ENCODE peak calls at places on chromosomes 12 and 14, in nine cellular contexts. One of them, this sample, is unnamed.

GRCh38 chr14:51846631-51847488 is 13.6 kb upstream of the GNG2 start:
- DNase-seq in GM12878: peak
- DNase-seq in A549: no peak
- DNase-seq in upper lobe of right lung: peak
- DNase-seq in bronchial epithelial cell: no peak
- DNase-seq in heart left ventricle: peak
- DNase-seq in colonic mucosa: peak
- DNase-seq in K562: no peak
- DNase-seq in heart right ventricle: peak
- DNase-seq in this sample: no peak

GRCh38 chr14:75542585-75543091 is 20.4 kb downstream of the BATF start:
- DNase-seq in GM12878: no peak
- DNase-seq in A549: no peak
- DNase-seq in upper lobe of right lung: peak
- DNase-seq in bronchial epithelial cell: peak
- DNase-seq in heart left ventricle: peak
- DNase-seq in colonic mucosa: peak
- DNase-seq in K562: peak
- DNase-seq in heart right ventricle: peak
- DNase-seq in this sample: no peak

GRCh38 chr14:79842270-79842669 is 369.0 kb downstream of the DIO2 start:
- DNase-seq in GM12878: no peak
- DNase-seq in A549: peak
- DNase-seq in upper lobe of right lung: no peak
- DNase-seq in bronchial epithelial cell: peak
- DNase-seq in heart left ventricle: peak
- DNase-seq in colonic mucosa: no peak
- DNase-seq in K562: no peak
- DNase-seq in heart right ventricle: no peak
- DNase-seq in this sample: no peak

GRCh38 chr14:63624701-63625100 is 17.0 kb downstream of the WDR89 start:
- DNase-seq in GM12878: no peak
- DNase-seq in A549: no peak
- DNase-seq in upper lobe of right lung: no peak
- DNase-seq in bronchial epithelial cell: no peak
- DNase-seq in heart left ventricle: no peak
- DNase-seq in colonic mucosa: no peak
- DNase-seq in K562: no peak
- DNase-seq in heart right ventricle: no peak
- DNase-seq in this sample: no peak

GRCh38 chr12:41919526-41920305 is 225.0 kb downstream of the GXYLT1 start:
- DNase-seq in GM12878: no peak
- DNase-seq in A549: no peak
- DNase-seq in upper lobe of right lung: no peak
- DNase-seq in bronchial epithelial cell: no peak
- DNase-seq in heart left ventricle: no peak
- DNase-seq in colonic mucosa: no peak
- DNase-seq in K562: no peak
- DNase-seq in heart right ventricle: no peak
- DNase-seq in this sample: no peak

GRCh38 chr12:118958520-118958919 is 22.8 kb upstream of the SRRM4 start:
- DNase-seq in GM12878: no peak
- DNase-seq in A549: no peak
- DNase-seq in upper lobe of right lung: no peak
- DNase-seq in bronchial epithelial cell: no peak
- DNase-seq in heart left ventricle: no peak
- DNase-seq in colonic mucosa: no peak
- DNase-seq in K562: no peak
- DNase-seq in heart right ventricle: no peak
- DNase-seq in this sample: no peak

GRCh38 chr14:45426685-45427282 is 173.8 kb upstream of the MIS18BP1 start:
- DNase-seq in GM12878: peak
- DNase-seq in A549: peak
- DNase-seq in upper lobe of right lung: no peak
- DNase-seq in bronchial epithelial cell: peak
- DNase-seq in heart left ventricle: no peak
- DNase-seq in colonic mucosa: no peak
- DNase-seq in K562: peak
- DNase-seq in heart right ventricle: no peak
- DNase-seq in this sample: peak

GRCh38 chr14:60862283-60862682 is 118.6 kb downstream of the TRMT5 start:
- DNase-seq in GM12878: no peak
- DNase-seq in A549: no peak
- DNase-seq in upper lobe of right lung: no peak
- DNase-seq in bronchial epithelial cell: peak
- DNase-seq in heart left ventricle: peak
- DNase-seq in colonic mucosa: peak
- DNase-seq in K562: no peak
- DNase-seq in heart right ventricle: no peak
- DNase-seq in this sample: no peak

GRCh38 chr14:21825147-21825743 is 151.6 kb upstream of the OR4E1 start:
- DNase-seq in GM12878: no peak
- DNase-seq in A549: peak
- DNase-seq in upper lobe of right lung: no peak
- DNase-seq in bronchial epithelial cell: peak
- DNase-seq in heart left ventricle: no peak
- DNase-seq in colonic mucosa: no peak
- DNase-seq in K562: peak
- DNase-seq in heart right ventricle: no peak
- DNase-seq in this sample: peak

GRCh38 chr12:1466481-1467260 is 127.7 kb downstream of the FBXL14 start:
- DNase-seq in GM12878: no peak
- DNase-seq in A549: no peak
- DNase-seq in upper lobe of right lung: no peak
- DNase-seq in bronchial epithelial cell: no peak
- DNase-seq in heart left ventricle: no peak
- DNase-seq in colonic mucosa: no peak
- DNase-seq in K562: no peak
- DNase-seq in heart right ventricle: no peak
- DNase-seq in this sample: no peak

GRCh38 chr12:86860804-86861203 is 604.6 kb upstream of the MGAT4C start:
- DNase-seq in GM12878: no peak
- DNase-seq in A549: no peak
- DNase-seq in upper lobe of right lung: no peak
- DNase-seq in bronchial epithelial cell: no peak
- DNase-seq in heart left ventricle: no peak
- DNase-seq in colonic mucosa: no peak
- DNase-seq in K562: no peak
- DNase-seq in heart right ventricle: no peak
- DNase-seq in this sample: no peak

GRCh38 chr12:31362759-31363415 is 36.9 kb upstream of the SINHCAF start:
- DNase-seq in GM12878: peak
- DNase-seq in A549: peak
- DNase-seq in upper lobe of right lung: no peak
- DNase-seq in bronchial epithelial cell: peak
- DNase-seq in heart left ventricle: no peak
- DNase-seq in colonic mucosa: peak
- DNase-seq in K562: peak
- DNase-seq in heart right ventricle: no peak
- DNase-seq in this sample: no peak

GRCh38 chr12:19529933-19530630 is 90.8 kb downstream of the AEBP2 start:
- DNase-seq in GM12878: no peak
- DNase-seq in A549: no peak
- DNase-seq in upper lobe of right lung: no peak
- DNase-seq in bronchial epithelial cell: peak
- DNase-seq in heart left ventricle: no peak
- DNase-seq in colonic mucosa: no peak
- DNase-seq in K562: no peak
- DNase-seq in heart right ventricle: no peak
- DNase-seq in this sample: no peak

DNA sequence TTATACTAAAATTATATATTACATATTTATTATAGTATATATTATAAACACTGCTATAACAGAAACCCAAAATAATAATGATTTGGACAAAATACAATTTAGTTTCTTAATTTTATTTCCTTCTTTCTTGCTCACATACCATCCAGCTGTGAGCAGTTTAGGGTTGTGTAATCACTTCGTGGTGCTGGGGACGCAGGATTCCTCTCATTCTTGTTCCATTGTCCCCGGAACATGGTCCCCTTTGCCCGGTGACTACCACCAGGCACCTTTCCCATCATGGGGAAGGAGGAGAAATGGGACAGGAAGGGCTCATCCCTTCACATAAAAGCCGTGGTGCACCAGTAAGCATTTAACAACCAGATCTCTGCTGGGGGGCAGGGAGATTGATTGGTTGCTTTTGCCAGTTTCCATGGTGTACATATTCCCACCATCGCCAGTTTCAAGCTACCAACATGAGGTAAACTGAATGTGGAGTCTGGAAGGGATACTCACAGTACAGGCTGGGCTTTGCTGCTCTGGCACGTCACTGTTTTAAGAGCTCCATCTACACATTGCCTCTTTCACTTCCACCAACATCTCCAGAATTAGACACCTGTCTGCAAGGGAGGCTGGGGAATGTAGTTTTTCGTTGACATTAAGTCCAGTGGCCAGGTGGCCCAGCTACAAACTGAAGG is 191.5 kb downstream of the TMEM132C start:
- DNase-seq in GM12878: no peak
- DNase-seq in A549: no peak
- DNase-seq in upper lobe of right lung: no peak
- DNase-seq in bronchial epithelial cell: no peak
- DNase-seq in heart left ventricle: no peak
- DNase-seq in colonic mucosa: no peak
- DNase-seq in K562: no peak
- DNase-seq in heart right ventricle: no peak
- DNase-seq in this sample: no peak
- H3K4me3 ChIP-seq in GM12878: no peak
- H3K4me3 ChIP-seq in A549: no peak
- H3K4me3 ChIP-seq in upper lobe of right lung: no peak
- H3K4me3 ChIP-seq in bronchial epithelial cell: no peak
- H3K4me3 ChIP-seq in heart left ventricle: no peak
- H3K4me3 ChIP-seq in colonic mucosa: no peak
- H3K4me3 ChIP-seq in K562: no peak
- H3K4me3 ChIP-seq in heart right ventricle: no peak
- H3K4me3 ChIP-seq in this sample: no peak

GRCh38 chr12:52402377-52402776 is 3.8 kb downstream of the KRT82 start:
- DNase-seq in GM12878: no peak
- DNase-seq in A549: no peak
- DNase-seq in upper lobe of right lung: no peak
- DNase-seq in bronchial epithelial cell: no peak
- DNase-seq in heart left ventricle: no peak
- DNase-seq in colonic mucosa: no peak
- DNase-seq in K562: no peak
- DNase-seq in heart right ventricle: no peak
- DNase-seq in this sample: no peak

GRCh38 chr12:52401926-52402325 is 4.2 kb downstream of the KRT82 start:
- DNase-seq in GM12878: no peak
- DNase-seq in A549: no peak
- DNase-seq in upper lobe of right lung: no peak
- DNase-seq in bronchial epithelial cell: no peak
- DNase-seq in heart left ventricle: no peak
- DNase-seq in colonic mucosa: no peak
- DNase-seq in K562: no peak
- DNase-seq in heart right ventricle: no peak
- DNase-seq in this sample: no peak

GRCh38 chr12:52401526-52401925 is 4.6 kb downstream of the KRT82 start:
- DNase-seq in GM12878: no peak
- DNase-seq in A549: no peak
- DNase-seq in upper lobe of right lung: no peak
- DNase-seq in bronchial epithelial cell: no peak
- DNase-seq in heart left ventricle: no peak
- DNase-seq in colonic mucosa: no peak
- DNase-seq in K562: no peak
- DNase-seq in heart right ventricle: no peak
- DNase-seq in this sample: no peak

GRCh38 chr12:52399756-52400155 is 6.4 kb downstream of the KRT82 start:
- DNase-seq in GM12878: no peak
- DNase-seq in A549: no peak
- DNase-seq in upper lobe of right lung: peak
- DNase-seq in bronchial epithelial cell: no peak
- DNase-seq in heart left ventricle: no peak
- DNase-seq in colonic mucosa: no peak
- DNase-seq in K562: no peak
- DNase-seq in heart right ventricle: no peak
- DNase-seq in this sample: no peak

DNA sequence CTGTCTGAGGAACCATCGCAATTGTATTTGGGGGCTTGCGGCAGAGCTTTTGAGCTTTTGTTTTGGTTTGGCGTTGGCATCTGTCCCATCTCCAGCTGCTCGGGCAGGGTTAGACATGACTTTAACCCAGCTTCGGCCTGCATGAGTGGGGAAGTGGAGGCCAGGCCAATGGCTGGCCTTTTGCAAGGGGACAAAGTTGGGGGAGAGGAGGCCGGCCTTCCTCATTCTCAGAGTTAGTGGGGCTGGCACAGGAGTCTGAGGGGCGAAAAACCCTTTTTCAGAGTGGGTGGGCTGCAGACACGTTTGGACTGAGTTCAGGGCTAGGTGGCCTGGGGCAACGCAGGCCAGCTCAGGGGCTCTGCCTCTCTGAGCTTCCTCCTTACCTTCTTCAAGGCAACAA is 5.2 kb downstream of the KRT82 start:
- DNase-seq in GM12878: no peak
- DNase-seq in A549: no peak
- DNase-seq in upper lobe of right lung: no peak
- DNase-seq in bronchial epithelial cell: no peak
- DNase-seq in heart left ventricle: no peak
- DNase-seq in colonic mucosa: no peak
- DNase-seq in K562: no peak
- DNase-seq in heart right ventricle: no peak
- DNase-seq in this sample: no peak
- H3K4me3 ChIP-seq in GM12878: no peak
- H3K4me3 ChIP-seq in A549: no peak
- H3K4me3 ChIP-seq in upper lobe of right lung: no peak
- H3K4me3 ChIP-seq in bronchial epithelial cell: no peak
- H3K4me3 ChIP-seq in heart left ventricle: no peak
- H3K4me3 ChIP-seq in colonic mucosa: no peak
- H3K4me3 ChIP-seq in K562: no peak
- H3K4me3 ChIP-seq in heart right ventricle: no peak
- H3K4me3 ChIP-seq in this sample: no peak

GRCh38 chr12:91108196-91108595 is 3.1 kb downstream of the LUM start:
- DNase-seq in GM12878: no peak
- DNase-seq in A549: no peak
- DNase-seq in upper lobe of right lung: no peak
- DNase-seq in bronchial epithelial cell: no peak
- DNase-seq in heart left ventricle: no peak
- DNase-seq in colonic mucosa: no peak
- DNase-seq in K562: no peak
- DNase-seq in heart right ventricle: no peak
- DNase-seq in this sample: no peak
- H3K4me3 ChIP-seq in GM12878: no peak
- H3K4me3 ChIP-seq in A549: no peak
- H3K4me3 ChIP-seq in upper lobe of right lung: peak
- H3K4me3 ChIP-seq in bronchial epithelial cell: no peak
- H3K4me3 ChIP-seq in heart left ventricle: no peak
- H3K4me3 ChIP-seq in colonic mucosa: no peak
- H3K4me3 ChIP-seq in K562: no peak
- H3K4me3 ChIP-seq in heart right ventricle: peak
- H3K4me3 ChIP-seq in this sample: no peak

DNA sequence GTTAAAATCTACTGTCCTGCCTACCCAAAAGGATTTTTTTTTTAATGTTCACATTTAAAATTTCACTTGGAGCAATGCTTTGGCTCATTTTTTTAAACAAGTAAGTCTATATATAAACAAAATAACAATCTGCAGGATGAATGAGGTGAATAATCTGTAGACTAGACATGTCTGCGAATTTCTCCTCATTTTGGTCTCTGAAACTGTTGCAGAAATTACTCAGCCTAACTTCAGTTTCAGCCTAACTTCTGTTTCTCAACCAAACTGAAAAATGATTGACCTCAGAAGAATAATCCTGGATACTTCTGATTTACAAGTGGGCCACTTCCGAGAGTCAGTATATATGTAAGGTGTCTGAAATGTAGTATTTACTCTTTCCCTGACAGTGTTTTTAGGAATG is 39.8 kb upstream of the NPAS3 start:
- DNase-seq in GM12878: no peak
- DNase-seq in A549: no peak
- DNase-seq in upper lobe of right lung: no peak
- DNase-seq in bronchial epithelial cell: no peak
- DNase-seq in heart left ventricle: no peak
- DNase-seq in colonic mucosa: no peak
- DNase-seq in K562: no peak
- DNase-seq in heart right ventricle: no peak
- DNase-seq in this sample: no peak
- H3K4me3 ChIP-seq in GM12878: no peak
- H3K4me3 ChIP-seq in A549: no peak
- H3K4me3 ChIP-seq in upper lobe of right lung: no peak
- H3K4me3 ChIP-seq in bronchial epithelial cell: no peak
- H3K4me3 ChIP-seq in heart left ventricle: no peak
- H3K4me3 ChIP-seq in colonic mucosa: no peak
- H3K4me3 ChIP-seq in K562: no peak
- H3K4me3 ChIP-seq in heart right ventricle: no peak
- H3K4me3 ChIP-seq in this sample: no peak

This sample was measured in keratinocyte.